ENCODE peak calls at places on chromosome X, in six cellular contexts. W is cardiac muscle cell, E is IMR-90, J is astrocyte of the spinal cord, M is fibroblast of lung, I is Panc1. Y is an unnamed sample.

GRCh38 chrX:5780821-5781220 is 447.8 kb downstream of the NLGN4X start:
- DNase-seq in W (no peak), E (no peak), J (no peak), M (no peak), I (no peak), Y (no peak)

GRCh38 chrX:2774776-2775175 is 22.9 kb downstream of the XG start:
- DNase-seq in W (no peak), E (no peak), J (no peak), M (no peak), I (no peak), Y (no peak)

GRCh38 chrX:135740683-135741149 is 27.3 kb downstream of the CT45A3 start:
- DNase-seq in W (peak), E (no peak), J (no peak), M (no peak), I (no peak), Y (peak)

GRCh38 chrX:20026278-20026677 is 35.4 kb upstream of the BCLAF3 start:
- DNase-seq in W (peak), E (peak), J (peak), M (peak), I (peak), Y (peak)

GRCh38 chrX:137195991-137196390 is 162.2 kb upstream of the GPR101 start:
- DNase-seq in W (peak), E (no peak), J (peak), M (no peak), I (no peak), Y (peak)

GRCh38 chrX:63434206-63434605 is 83.1 kb upstream of the SPIN4 start:
- DNase-seq in W (no peak), E (no peak), J (no peak), M (no peak), I (no peak), Y (no peak)

GRCh38 chrX:39998636-39999406 is 98.9 kb downstream of the BCOR start:
- DNase-seq in W (no peak), E (no peak), J (no peak), M (no peak), I (no peak), Y (no peak)

GRCh38 chrX:37644381-37645305 is 40.9 kb upstream of the XK start:
- DNase-seq in W (no peak), E (no peak), J (no peak), M (no peak), I (no peak), Y (peak)

GRCh38 chrX:154660506-154660905 is 7.1 kb upstream of the CTAG2 start:
- DNase-seq in W (no peak), E (no peak), J (no peak), M (no peak), I (no peak), Y (no peak)

GRCh38 chrX:27626066-27626465 is 35.9 kb downstream of the DCAF8L2 start:
- DNase-seq in W (no peak), E (no peak), J (no peak), M (no peak), I (no peak), Y (no peak)

GRCh38 chrX:16628954-16629595 is 20.9 kb upstream of the S100G start:
- DNase-seq in W (no peak), E (no peak), J (no peak), M (no peak), I (no peak), Y (no peak)

GRCh38 chrX:57918750-57919436 is 8.6 kb upstream of the ZXDA start:
- DNase-seq in W (peak), E (peak), J (peak), M (peak), I (no peak), Y (peak)

GRCh38 chrX:17412692-17413091 is 37.7 kb downstream of the NHS start:
- DNase-seq in W (peak), E (peak), J (peak), M (peak), I (peak), Y (peak)

GRCh38 chrX:151004085-151004484 is 20.9 kb downstream of the HMGB3 start:
- DNase-seq in W (no peak), E (peak), J (no peak), M (no peak), I (no peak), Y (peak)

GRCh38 chrX:108415891-108416290 is 22.3 kb downstream of the COL4A6 start:
- DNase-seq in W (no peak), E (peak), J (peak), M (peak), I (no peak), Y (no peak)

GRCh38 chrX:145825896-145826295 is 8.3 kb downstream of the SLITRK2 start:
- DNase-seq in W (peak), E (no peak), J (peak), M (peak), I (no peak), Y (peak)
- TF ChIP-seq CTCF in W (peak), E (peak), J (peak), M (peak), I (peak), Y (peak)

GRCh38 chrX:54496936-54497335 is 902 bp upstream of the FGD1 start:
- DNase-seq in W (no peak), E (no peak), J (no peak), M (no peak), I (no peak), Y (no peak)

GRCh38 chrX:54495814-54496516 is at the start of gene FGD1:
- DNase-seq in W (peak), E (peak), J (peak), M (peak), I (no peak), Y (peak)

GRCh38 chrX:54496517-54496852 is 451 bp upstream of the FGD1 start:
- DNase-seq in W (no peak), E (no peak), J (no peak), M (no peak), I (no peak), Y (no peak)

GRCh38 chrX:54494166-54494969 is 1.7 kb downstream of the FGD1 start:
- DNase-seq in W (peak), E (no peak), J (peak), M (peak), I (no peak), Y (no peak)

DNA sequence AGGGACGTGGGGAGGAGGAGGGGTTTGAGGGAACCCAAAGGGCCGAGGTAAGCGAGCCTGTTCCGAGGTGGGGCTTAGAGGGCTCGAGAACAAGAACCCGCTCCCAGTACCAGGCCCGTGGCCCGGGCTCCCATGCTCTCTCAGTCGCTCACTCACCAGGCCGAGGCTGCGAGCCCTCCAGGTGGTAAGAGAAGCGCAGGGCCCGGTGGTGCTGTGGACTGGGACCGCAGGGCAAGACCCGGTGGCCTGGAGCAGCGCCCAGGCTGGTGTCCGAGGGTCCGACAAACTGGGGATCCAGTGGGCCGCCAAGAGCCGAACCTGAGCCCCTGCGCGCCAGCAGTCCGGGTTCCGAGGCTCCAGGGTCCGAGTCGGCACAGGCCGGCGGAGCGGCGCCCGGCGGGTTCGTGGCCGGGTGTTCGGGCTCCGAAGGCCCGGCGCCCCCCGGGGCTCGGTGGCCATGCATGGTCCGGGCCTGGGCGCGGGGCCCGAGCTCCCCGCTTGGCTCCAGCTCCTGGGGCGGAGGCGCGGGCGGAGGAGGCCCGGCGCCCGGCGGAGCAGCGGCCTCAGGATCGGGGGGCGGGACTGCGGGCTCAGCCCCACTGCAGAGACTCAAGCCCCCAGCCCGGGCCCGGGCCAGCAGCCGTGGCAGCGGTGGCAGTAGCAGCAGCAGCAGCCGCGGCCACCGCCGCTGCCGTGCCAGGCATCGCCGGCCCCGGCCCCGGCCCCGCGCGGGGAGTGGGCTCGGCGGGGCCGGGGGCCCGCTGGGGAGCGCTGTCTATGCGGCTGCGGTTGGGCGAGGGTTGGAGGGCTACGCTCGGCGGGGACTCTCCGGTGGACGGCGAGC is 842 bp downstream of the FGD1 start:
- DNase-seq in W (peak), E (peak), J (peak), M (peak), I (no peak), Y (peak)
- TF ChIP-seq CTCF in W (no peak), E (no peak), J (no peak), M (no peak), I (no peak), Y (no peak)

GRCh38 chrX:31658360-31658759 is 586.5 kb upstream of the FTHL17 start:
- DNase-seq in W (peak), E (peak), J (peak), M (peak), I (peak), Y (peak)
- TF ChIP-seq CTCF in W (peak), E (peak), J (peak), M (peak), I (peak), Y (peak)

DNA sequence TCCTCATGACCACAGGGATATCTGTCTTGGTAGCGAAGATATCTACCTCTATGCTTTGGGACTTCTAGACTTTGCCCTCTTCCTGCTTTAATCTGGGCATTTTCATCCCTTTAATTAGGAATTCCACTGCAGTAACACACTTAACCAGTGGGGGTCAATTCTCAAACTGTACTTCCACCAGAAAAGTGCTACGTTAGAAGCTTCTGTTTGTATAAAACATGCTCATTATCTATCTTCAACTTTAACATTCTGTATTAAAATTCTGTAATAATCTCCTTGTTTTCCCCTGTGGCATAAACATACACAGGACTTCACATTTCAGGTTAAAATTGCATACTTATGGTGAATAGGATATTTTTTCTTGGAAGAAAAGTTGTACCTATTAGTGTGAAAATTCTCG is 105.6 kb downstream of the AMMECR1 start:
- DNase-seq in W (no peak), E (peak), J (no peak), M (no peak), I (no peak), Y (peak)
- TF ChIP-seq CTCF in W (peak), E (no peak), J (peak), M (peak), I (peak), Y (no peak)

Y was measured in MCF 10A.